ENCODE peak calls at places on chromosomes 16 and 17, in nine cellular contexts. M is endothelial cell of umbilical vein, G is B cell, W is RWPE1, T is adrenal gland, L is heart left ventricle, V is GM13977, A is A549, O is OCI-LY7. Z is an unnamed sample.

GRCh38 chr16:11396241-11397048 is 51.2 kb downstream of the RMI2 start:
- DNase-seq in M (peak), G (peak), W (peak), T (peak), L (peak), V (peak), A (peak), O (peak), Z (peak)

GRCh38 chr17:17191961-17192381 is 14.2 kb downstream of the PLD6 start:
- DNase-seq in M (no peak), G (no peak), W (no peak), T (no peak), L (no peak), V (no peak), A (no peak), O (no peak), Z (no peak)

GRCh38 chr16:11670171-11671131 is 2.2 kb downstream of the SNN start:
- DNase-seq in M (no peak), G (peak), W (no peak), T (peak), L (no peak), V (peak), A (no peak), O (no peak), Z (peak)

GRCh38 chr16:19127674-19128131 is 13.9 kb downstream of the ITPRIPL2 start:
- DNase-seq in M (no peak), G (no peak), W (no peak), T (no peak), L (no peak), V (no peak), A (no peak), O (no peak), Z (no peak)

GRCh38 chr16:10982430-10983174 is 38.2 kb downstream of the CLEC16A start:
- DNase-seq in M (peak), G (no peak), W (no peak), T (no peak), L (peak), V (no peak), A (no peak), O (peak), Z (no peak)

GRCh38 chr16:86550281-86550680 is 4.8 kb downstream of the MTHFSD start:
- DNase-seq in M (no peak), G (no peak), W (no peak), T (no peak), L (no peak), V (no peak), A (no peak), O (no peak), Z (no peak)

GRCh38 chr17:17236295-17237025 is 508 bp downstream of the FLCN start:
- DNase-seq in M (peak), G (no peak), W (peak), T (peak), L (no peak), V (peak), A (peak), O (no peak), Z (peak)

GRCh38 chr17:64938925-64939474 is 19.7 kb upstream of the LRRC37A3 start:
- DNase-seq in M (peak), G (peak), W (no peak), T (peak), L (peak), V (peak), A (peak), O (peak), Z (peak)

GRCh38 chr16:84959045-84959576 is 52.2 kb downstream of the ZDHHC7 start:
- DNase-seq in M (no peak), G (no peak), W (no peak), T (no peak), L (no peak), V (no peak), A (peak), O (no peak), Z (no peak)

GRCh38 chr17:56737741-56738161 is 96.0 kb downstream of the C17orf67 start:
- DNase-seq in M (no peak), G (no peak), W (no peak), T (no peak), L (no peak), V (no peak), A (no peak), O (no peak), Z (no peak)

GRCh38 chr16:54506691-54507090 is 220.1 kb upstream of the IRX3 start:
- DNase-seq in M (no peak), G (no peak), W (no peak), T (no peak), L (no peak), V (no peak), A (no peak), O (no peak), Z (no peak)

GRCh38 chr16:27628216-27628945 is 78.4 kb downstream of the KATNIP start:
- DNase-seq in M (no peak), G (no peak), W (no peak), T (no peak), L (no peak), V (no peak), A (no peak), O (no peak), Z (no peak)

GRCh38 chr17:6938637-6939036 is 57.2 kb upstream of the ALOX12 start:
- DNase-seq in M (no peak), G (no peak), W (no peak), T (no peak), L (no peak), V (peak), A (no peak), O (no peak), Z (no peak)

GRCh38 chr17:27244481-27245223 is 49.3 kb upstream of the WSB1 start:
- DNase-seq in M (peak), G (no peak), W (peak), T (peak), L (peak), V (no peak), A (peak), O (no peak), Z (no peak)

GRCh38 chr16:84448444-84448843 is 56.0 kb downstream of the MEAK7 start:
- DNase-seq in M (no peak), G (no peak), W (no peak), T (no peak), L (no peak), V (no peak), A (no peak), O (no peak), Z (no peak)

GRCh38 chr16:26204138-26204537 is 512.4 kb downstream of the HS3ST4 start:
- DNase-seq in M (no peak), G (no peak), W (no peak), T (no peak), L (no peak), V (no peak), A (no peak), O (no peak), Z (peak)

GRCh38 chr17:42010898-42011516 is 6.2 kb downstream of the DNAJC7 start:
- DNase-seq in M (peak), G (no peak), W (peak), T (no peak), L (no peak), V (peak), A (peak), O (no peak), Z (peak)

GRCh38 chr17:76367647-76368046 is 13.9 kb upstream of the PRPSAP1 start:
- DNase-seq in M (no peak), G (no peak), W (no peak), T (no peak), L (no peak), V (no peak), A (no peak), O (no peak), Z (no peak)

GRCh38 chr17:76366247-76366646 is 12.5 kb upstream of the PRPSAP1 start:
- DNase-seq in M (no peak), G (no peak), W (no peak), T (no peak), L (no peak), V (no peak), A (no peak), O (no peak), Z (no peak)

GRCh38 chr17:76363107-76363801 is 9.5 kb upstream of the PRPSAP1 start:
- DNase-seq in M (no peak), G (no peak), W (no peak), T (no peak), L (no peak), V (no peak), A (no peak), O (peak), Z (no peak)

GRCh38 chr17:76368545-76368944 is 14.8 kb upstream of the PRPSAP1 start:
- DNase-seq in M (no peak), G (no peak), W (no peak), T (no peak), L (no peak), V (no peak), A (no peak), O (no peak), Z (no peak)

GRCh38 chr17:76365256-76365903 is 11.7 kb upstream of the PRPSAP1 start:
- DNase-seq in M (no peak), G (no peak), W (no peak), T (no peak), L (no peak), V (no peak), A (no peak), O (peak), Z (no peak)
- TF ChIP-seq CTCF in M (peak), G (no peak), W (no peak), T (peak), L (peak), V (peak), A (peak), O (peak), Z (no peak)

DNA sequence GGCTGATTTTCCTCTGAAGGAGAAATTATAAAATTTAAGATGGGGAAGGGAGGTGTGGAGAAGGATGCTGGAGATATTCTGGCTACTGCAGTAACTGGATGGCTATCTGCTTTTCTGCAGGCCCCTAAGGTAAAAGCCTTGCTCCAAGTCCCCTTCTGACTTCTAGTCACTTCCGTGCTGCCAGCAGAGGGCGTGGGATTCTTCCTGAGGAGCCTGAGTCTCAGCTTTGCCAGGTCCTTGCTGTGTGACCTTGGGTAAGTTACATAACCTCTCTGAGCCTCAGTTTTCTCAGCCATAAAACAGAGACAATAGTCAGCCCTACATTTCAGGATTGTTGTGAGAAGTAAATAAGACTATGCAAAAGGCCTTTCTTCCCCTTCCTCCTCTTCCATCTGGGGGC is 24.3 kb upstream of the TMEM220 start:
- DNase-seq in M (no peak), G (no peak), W (no peak), T (peak), L (peak), V (peak), A (peak), O (peak), Z (peak)
- TF ChIP-seq CTCF in M (peak), G (no peak), W (peak), T (peak), L (peak), V (peak), A (peak), O (peak), Z (peak)

GRCh38 chr16:88862968-88863367 is 3.5 kb downstream of the PABPN1L start:
- DNase-seq in M (no peak), G (no peak), W (no peak), T (no peak), L (no peak), V (no peak), A (no peak), O (no peak), Z (no peak)
- TF ChIP-seq CTCF in M (no peak), G (no peak), W (no peak), T (no peak), L (no peak), V (no peak), A (no peak), O (no peak), Z (no peak)

GRCh38 chr17:31605761-31606160 is 214.3 kb downstream of the RAB11FIP4 start:
- DNase-seq in M (no peak), G (no peak), W (no peak), T (no peak), L (no peak), V (no peak), A (no peak), O (no peak), Z (no peak)

GRCh38 chr17:31609331-31609730 is 217.9 kb downstream of the RAB11FIP4 start:
- DNase-seq in M (no peak), G (no peak), W (no peak), T (no peak), L (no peak), V (no peak), A (no peak), O (no peak), Z (no peak)

GRCh38 chr17:31610301-31610910 is 218.9 kb downstream of the RAB11FIP4 start:
- DNase-seq in M (no peak), G (no peak), W (no peak), T (no peak), L (no peak), V (no peak), A (no peak), O (no peak), Z (no peak)

GRCh38 chr17:31604936-31605335 is 213.5 kb downstream of the RAB11FIP4 start:
- DNase-seq in M (no peak), G (no peak), W (no peak), T (no peak), L (no peak), V (no peak), A (no peak), O (no peak), Z (no peak)

GRCh38 chr17:31608659-31609254 is 217.3 kb downstream of the RAB11FIP4 start:
- DNase-seq in M (no peak), G (no peak), W (no peak), T (no peak), L (no peak), V (no peak), A (no peak), O (no peak), Z (no peak)
- TF ChIP-seq CTCF in M (no peak), G (no peak), W (no peak), T (no peak), L (no peak), V (no peak), A (no peak), O (no peak), Z (no peak)

Z was measured in activated CD8-positive, alpha-beta T cell treated with anti-CD3 and anti-CD28 coated beads for 36 hours.